ENCODE peak calls at places on chromosomes 7 and 10, in four cellular contexts. One of them, this sample, is unnamed.
A peak's percentile ranks its signal among the peaks of the same experiment; 100 is the strongest.

GRCh38 chr7:105691692-105692564 is 110.6 kb upstream of the EFCAB10 start:
- DNase-seq in K562: no peak
- DNase-seq in H1: no peak
- DNase-seq in GM12878: no peak
- DNase-seq in this sample: no peak

GRCh38 chr10:124072106-124072505 is 21.3 kb downstream of the CHST15 start:
- DNase-seq in GM12878: no peak
- DNase-seq in K562: no peak
- DNase-seq in H1: no peak
- DNase-seq in this sample: peak; percentile 38

GRCh38 chr7:112635742-112636141 is 154.5 kb downstream of the TMEM168 start:
- DNase-seq in K562: no peak
- DNase-seq in GM12878: no peak
- DNase-seq in H1: no peak
- DNase-seq in this sample: no peak

GRCh38 chr7:10401793-10402192 is 571.9 kb upstream of the PHF14 start:
- DNase-seq in GM12878: no peak
- DNase-seq in K562: no peak
- DNase-seq in H1: no peak
- DNase-seq in this sample: no peak

GRCh38 chr10:98391578-98391991 is 23.4 kb downstream of the PYROXD2 start:
- DNase-seq in GM12878: no peak
- DNase-seq in H1: no peak
- DNase-seq in K562: no peak
- DNase-seq in this sample: no peak

GRCh38 chr7:79420464-79420863 is 33.0 kb downstream of the MAGI2 start:
- DNase-seq in GM12878: no peak
- DNase-seq in K562: no peak
- DNase-seq in H1: no peak
- DNase-seq in this sample: peak; percentile 41

GRCh38 chr10:35928017-35928619 is 286.0 kb upstream of the FZD8 start:
- DNase-seq in K562: no peak
- DNase-seq in GM12878: no peak
- DNase-seq in H1: no peak
- DNase-seq in this sample: no peak

GRCh38 chr7:118194571-118194970 is 10.6 kb downstream of the LSM8 start:
- DNase-seq in H1: no peak
- DNase-seq in GM12878: no peak
- DNase-seq in K562: no peak
- DNase-seq in this sample: no peak

GRCh38 chr7:112202819-112203218 is 3.4 kb downstream of the DOCK4 start:
- DNase-seq in GM12878: no peak
- DNase-seq in H1: no peak
- DNase-seq in K562: peak; percentile 41
- DNase-seq in this sample: peak; percentile 84

GRCh38 chr7:99953649-99954048 is 22.2 kb downstream of the AZGP1 start:
- DNase-seq in K562: no peak
- DNase-seq in H1: no peak
- DNase-seq in GM12878: no peak
- DNase-seq in this sample: no peak

GRCh38 chr7:135853499-135853898 is 104.9 kb upstream of the FAM180A start:
- DNase-seq in GM12878: no peak
- DNase-seq in H1: no peak
- DNase-seq in K562: no peak
- DNase-seq in this sample: no peak

GRCh38 chr7:29442146-29442545 is 121.5 kb upstream of the PRR15 start:
- DNase-seq in K562: no peak
- DNase-seq in GM12878: no peak
- DNase-seq in H1: no peak
- DNase-seq in this sample: no peak

GRCh38 chr7:45421096-45421495 is 153.1 kb upstream of the ADCY1 start:
- DNase-seq in H1: no peak
- DNase-seq in K562: no peak
- DNase-seq in GM12878: no peak
- DNase-seq in this sample: no peak

GRCh38 chr10:43044444-43045245 is 32.2 kb upstream of the RET start:
- DNase-seq in H1: no peak
- DNase-seq in K562: no peak
- DNase-seq in GM12878: no peak
- DNase-seq in this sample: no peak

GRCh38 chr7:16918288-16918895 is 36.6 kb upstream of the AGR3 start:
- DNase-seq in K562: peak; percentile 59
- DNase-seq in H1: no peak
- DNase-seq in GM12878: no peak
- DNase-seq in this sample: peak; percentile 31

DNA sequence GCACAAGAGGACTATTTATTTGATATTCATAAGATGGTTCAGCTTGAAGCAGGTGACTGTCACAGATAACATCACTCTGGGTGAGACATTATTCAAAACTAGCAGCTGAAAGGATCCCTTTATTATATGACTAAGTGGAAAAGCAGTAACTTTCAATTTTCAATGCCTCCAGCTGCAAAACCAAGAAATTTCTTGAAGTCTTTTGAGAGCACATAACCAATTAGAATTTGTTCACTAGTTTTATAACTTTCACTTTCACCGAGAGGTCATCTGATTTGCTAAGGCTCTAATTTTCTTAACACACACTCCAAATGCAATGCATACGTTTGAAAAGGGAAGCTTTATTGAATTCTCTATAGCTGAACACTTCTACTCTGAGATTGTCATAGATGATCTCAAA is 88.6 kb upstream of the KLF14 start:
- DNase-seq in GM12878: no peak
- DNase-seq in H1: no peak
- DNase-seq in K562: no peak
- DNase-seq in this sample: no peak
- TF ChIP-seq HDAC6 in GM12878: no peak
- TF ChIP-seq HDAC6 in H1: no peak
- TF ChIP-seq HDAC6 in K562: no peak
- TF ChIP-seq HDAC6 in this sample: no peak

GRCh38 chr10:132586731-132587130 is 49.1 kb downstream of the INPP5A start:
- DNase-seq in H1: no peak
- DNase-seq in GM12878: no peak
- DNase-seq in K562: no peak
- DNase-seq in this sample: no peak

GRCh38 chr10:132582795-132583194 is 45.2 kb downstream of the INPP5A start:
- DNase-seq in H1: no peak
- DNase-seq in GM12878: no peak
- DNase-seq in K562: no peak
- DNase-seq in this sample: no peak

GRCh38 chr10:132585732-132586722 is 48.4 kb downstream of the INPP5A start:
- DNase-seq in K562: no peak
- DNase-seq in H1: no peak
- DNase-seq in GM12878: no peak
- DNase-seq in this sample: no peak

GRCh38 chr10:132587175-132587574 is 49.6 kb downstream of the INPP5A start:
- DNase-seq in GM12878: no peak
- DNase-seq in K562: no peak
- DNase-seq in H1: no peak
- DNase-seq in this sample: no peak

GRCh38 chr10:132584081-132584480 is 46.5 kb downstream of the INPP5A start:
- DNase-seq in GM12878: no peak
- DNase-seq in K562: no peak
- DNase-seq in H1: no peak
- DNase-seq in this sample: no peak
- H3K79me2 ChIP-seq in GM12878: no peaks in the 10 kb centered on the region
- H3K79me2 ChIP-seq in K562: no peaks in the 10 kb centered on the region
- H3K79me2 ChIP-seq in H1: no peaks in the 10 kb centered on the region
- H3K79me2 ChIP-seq in this sample: peaks cover 13% of the 10 kb centered on the region

GRCh38 chr7:80907612-80908011 is 11.2 kb downstream of the SEMA3C start:
- DNase-seq in GM12878: no peak
- DNase-seq in H1: no peak
- DNase-seq in K562: no peak
- DNase-seq in this sample: no peak

GRCh38 chr7:80908360-80908797 is 10.5 kb downstream of the SEMA3C start:
- DNase-seq in H1: no peak
- DNase-seq in K562: no peak
- DNase-seq in GM12878: no peak
- DNase-seq in this sample: no peak

GRCh38 chr7:80910228-80910627 is 8.6 kb downstream of the SEMA3C start:
- DNase-seq in H1: no peak
- DNase-seq in GM12878: no peak
- DNase-seq in K562: no peak
- DNase-seq in this sample: no peak

GRCh38 chr7:80905334-80905733 is 13.5 kb downstream of the SEMA3C start:
- DNase-seq in H1: no peak
- DNase-seq in GM12878: no peak
- DNase-seq in K562: no peak
- DNase-seq in this sample: no peak

DNA sequence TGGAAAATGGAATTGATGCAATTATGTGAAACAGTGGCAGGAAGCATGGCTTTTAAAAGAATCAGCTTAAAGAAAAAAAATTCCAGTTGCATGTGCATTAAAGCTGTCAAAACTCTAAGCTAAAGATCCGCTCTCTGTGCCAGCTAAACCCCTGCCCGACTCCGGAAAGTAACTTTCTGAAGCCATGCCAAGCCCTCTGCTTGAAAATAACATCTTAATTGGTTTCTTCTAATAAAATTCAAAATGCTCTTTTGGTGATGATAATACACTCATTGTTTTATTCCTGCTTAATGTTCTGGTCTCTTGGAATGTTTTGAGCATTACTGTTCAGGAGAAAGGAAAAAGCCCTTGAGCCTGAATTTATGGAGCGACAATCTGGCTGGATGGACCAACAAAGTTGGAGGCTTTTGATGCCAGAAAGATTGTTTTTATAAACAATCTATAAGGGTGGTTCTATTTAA is 11.7 kb downstream of the SEMA3C start:
- DNase-seq in GM12878: no peak
- DNase-seq in H1: no peak
- DNase-seq in K562: no peak
- DNase-seq in this sample: no peak
- TF ChIP-seq HDAC6 in GM12878: no peak
- TF ChIP-seq HDAC6 in H1: no peak
- TF ChIP-seq HDAC6 in K562: no peak
- TF ChIP-seq HDAC6 in this sample: no peak

GRCh38 chr7:91800389-91800788 is 80.1 kb downstream of the MTERF1 start:
- DNase-seq in H1: no peak
- DNase-seq in K562: no peak
- DNase-seq in GM12878: no peak
- DNase-seq in this sample: no peak
- H3K79me2 ChIP-seq in H1: no peaks in the 10 kb centered on the region
- H3K79me2 ChIP-seq in K562: no peaks in the 10 kb centered on the region
- H3K79me2 ChIP-seq in GM12878: no peaks in the 10 kb centered on the region
- H3K79me2 ChIP-seq in this sample: no peaks in the 10 kb centered on the region

GRCh38 chr10:50558368-50558767 is 65.4 kb downstream of the SGMS1 start:
- DNase-seq in H1: no peak
- DNase-seq in K562: no peak
- DNase-seq in GM12878: no peak
- DNase-seq in this sample: no peak

GRCh38 chr10:50557130-50557682 is 66.5 kb downstream of the SGMS1 start:
- DNase-seq in H1: no peak
- DNase-seq in GM12878: no peak
- DNase-seq in K562: no peak
- DNase-seq in this sample: no peak

GRCh38 chr10:50554995-50555568 is 68.7 kb downstream of the SGMS1 start:
- DNase-seq in GM12878: no peak
- DNase-seq in H1: no peak
- DNase-seq in K562: peak; percentile 91
- DNase-seq in this sample: no peak

GRCh38 chr10:50554381-50554994 is 69.3 kb downstream of the SGMS1 start:
- DNase-seq in K562: peak; percentile 64
- DNase-seq in H1: no peak
- DNase-seq in GM12878: no peak
- DNase-seq in this sample: no peak

GRCh38 chr10:50556238-50557120 is 67.3 kb downstream of the SGMS1 start:
- DNase-seq in GM12878: no peak
- DNase-seq in K562: peak; percentile 85
- DNase-seq in H1: no peak
- DNase-seq in this sample: no peak
- TF ChIP-seq HDAC6 in GM12878: no peak
- TF ChIP-seq HDAC6 in K562: no peak
- TF ChIP-seq HDAC6 in H1: no peak
- TF ChIP-seq HDAC6 in this sample: no peak

DNA sequence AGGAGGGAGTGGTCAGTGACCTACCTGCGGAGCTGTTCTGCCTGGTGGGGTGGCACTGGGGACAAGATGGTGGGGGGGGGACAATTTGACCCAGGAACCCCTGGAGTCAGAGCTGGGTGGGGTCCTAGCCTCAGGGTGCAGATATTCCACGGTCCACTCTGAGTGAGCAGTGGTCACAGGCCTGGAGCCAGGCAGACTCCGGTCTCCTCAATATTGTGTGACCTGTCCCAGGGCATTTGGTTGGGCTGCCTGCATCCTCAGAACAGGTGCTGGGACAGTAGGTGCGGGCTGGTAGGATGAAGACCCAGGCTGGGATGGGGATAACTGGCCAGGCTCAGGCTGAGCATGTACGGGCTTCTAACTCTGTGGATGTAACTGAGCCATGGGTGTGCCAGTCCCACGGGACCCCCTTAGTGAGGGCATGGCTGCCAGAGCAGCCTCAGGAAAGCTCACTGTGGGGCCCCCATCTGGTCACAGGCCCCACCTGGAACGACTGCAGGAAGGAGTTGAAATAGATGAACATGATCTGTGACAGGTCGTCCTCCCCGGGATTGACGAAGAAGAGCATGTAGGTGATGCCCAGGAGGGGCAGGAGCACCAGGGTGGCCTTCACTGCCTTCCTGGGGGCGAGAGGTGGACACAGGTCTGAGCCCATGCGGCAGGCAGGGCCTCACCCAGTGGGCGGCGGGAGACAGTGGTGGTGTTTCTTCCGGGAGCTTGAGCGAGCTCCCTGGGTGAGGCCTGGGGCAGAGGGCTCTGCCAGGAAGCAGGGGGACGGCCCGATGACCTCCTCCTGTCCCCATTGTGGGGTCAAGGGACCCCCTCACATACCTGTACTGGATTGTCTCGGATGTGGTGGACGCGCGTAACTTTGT is 26.9 kb downstream of the CRHR2 start:
- DNase-seq in K562: no peak
- DNase-seq in GM12878: no peak
- DNase-seq in H1: no peak
- DNase-seq in this sample: no peak
- H3K79me2 ChIP-seq in K562: no peaks in the 10 kb centered on the region
- H3K79me2 ChIP-seq in GM12878: no peaks in the 10 kb centered on the region
- H3K79me2 ChIP-seq in H1: no peaks in the 10 kb centered on the region
- H3K79me2 ChIP-seq in this sample: no peaks in the 10 kb centered on the region

DNA sequence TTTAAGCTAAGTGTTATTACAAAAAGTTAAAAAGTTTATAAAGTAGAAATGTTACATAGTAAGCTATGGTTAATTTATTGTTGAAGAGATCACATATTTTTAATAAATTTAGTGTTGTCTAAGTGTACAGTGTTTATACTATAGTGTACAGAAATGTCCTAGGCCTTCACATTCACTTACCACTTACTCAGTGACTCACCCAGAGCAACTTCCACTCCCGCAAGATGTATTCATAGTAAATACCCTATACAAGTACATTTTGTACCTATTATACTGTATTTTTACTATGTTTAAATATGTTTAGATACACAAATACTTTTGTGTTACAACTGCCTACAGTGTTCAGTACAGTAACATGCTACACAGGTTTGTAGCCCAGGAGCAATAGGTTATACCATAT is 69.2 kb downstream of the DNAJC1 start:
- DNase-seq in H1: no peak
- DNase-seq in K562: no peak
- DNase-seq in GM12878: no peak
- DNase-seq in this sample: no peak
- TF ChIP-seq HDAC6 in H1: no peak
- TF ChIP-seq HDAC6 in K562: no peak
- TF ChIP-seq HDAC6 in GM12878: no peak
- TF ChIP-seq HDAC6 in this sample: no peak